ENCODE peak calls at places on chromosome 11, in eight cellular contexts. A is ascending aorta, Z is upper lobe of right lung, H is heart left ventricle, S is lung, D is astrocyte, B is fibroblast of lung, V is cardiac muscle cell. N is an unnamed sample.

GRCh38 chr11:114264381-114264780 is 31.8 kb upstream of the NNMT start:
- DNase-seq in S (no peak), A (no peak), Z (peak), D (no peak), H (no peak), V (no peak), B (no peak), N (no peak)

GRCh38 chr11:18704698-18705097 is 6.1 kb downstream of the TMEM86A start:
- DNase-seq in B (no peak), S (no peak), H (peak), A (no peak), V (peak), Z (no peak), D (no peak), N (no peak)

GRCh38 chr11:120929664-120930154 is 94.2 kb upstream of the TBCEL start:
- DNase-seq in A (no peak), S (no peak), Z (no peak), H (no peak), D (peak), V (peak), B (peak), N (peak)

GRCh38 chr11:35005156-35005780 is 88.8 kb downstream of the PDHX start:
- DNase-seq in V (no peak), D (no peak), B (no peak), H (no peak), Z (no peak), S (no peak), A (no peak), N (no peak)

GRCh38 chr11:31995525-31996123 is 95.2 kb upstream of the RCN1 start:
- DNase-seq in D (no peak), B (peak), Z (no peak), V (peak), H (no peak), A (no peak), S (no peak), N (peak)

GRCh38 chr11:12157241-12157661 is 46.9 kb downstream of the MICAL2 start:
- DNase-seq in V (peak), H (no peak), D (peak), A (no peak), S (no peak), Z (no peak), B (peak), N (peak)

GRCh38 chr11:95778699-95779098 is 10.9 kb downstream of the FAM76B start:
- DNase-seq in B (no peak), Z (no peak), H (no peak), V (no peak), A (no peak), D (no peak), S (no peak), N (no peak)

GRCh38 chr11:70543611-70544010 is 145.3 kb downstream of the CTTN start:
- DNase-seq in V (no peak), B (no peak), S (no peak), H (no peak), A (no peak), D (no peak), Z (no peak), N (no peak)

GRCh38 chr11:5625281-5625680 is 480 bp downstream of the TRIM34 start:
- DNase-seq in A (no peak), Z (no peak), D (no peak), V (peak), S (no peak), H (no peak), B (no peak), N (no peak)

GRCh38 chr11:35173011-35173511 is 34.1 kb downstream of the CD44 start:
- DNase-seq in H (no peak), A (no peak), D (no peak), B (peak), S (peak), V (peak), Z (peak), N (peak)

GRCh38 chr11:46390331-46391171 is 1.0 kb downstream of the CHRM4 start:
- DNase-seq in A (no peak), S (no peak), B (no peak), Z (no peak), D (no peak), H (no peak), V (no peak), N (no peak)

GRCh38 chr11:29005401-29005980 is 897.3 kb downstream of the METTL15 start:
- DNase-seq in D (no peak), V (no peak), S (no peak), B (no peak), Z (no peak), H (no peak), A (no peak), N (no peak)

GRCh38 chr11:120869097-120869496 is 154.8 kb upstream of the TBCEL start:
- DNase-seq in S (no peak), V (no peak), D (no peak), A (no peak), Z (no peak), H (no peak), B (no peak), N (no peak)

GRCh38 chr11:44872556-44872955 is 78.1 kb downstream of the TP53I11 start:
- DNase-seq in Z (no peak), B (no peak), A (no peak), D (no peak), V (no peak), H (no peak), S (no peak), N (no peak)

GRCh38 chr11:118200901-118201680 is 23.7 kb downstream of the JAML start:
- DNase-seq in Z (no peak), A (no peak), D (no peak), V (no peak), S (no peak), B (no peak), H (no peak), N (no peak)

GRCh38 chr11:57640068-57640800 is 9.5 kb downstream of the YPEL4 start:
- DNase-seq in H (no peak), S (no peak), Z (no peak), V (no peak), D (no peak), A (no peak), B (no peak), N (no peak)

GRCh38 chr11:57639321-57640067 is 10.2 kb downstream of the YPEL4 start:
- DNase-seq in D (peak), Z (no peak), A (no peak), H (no peak), B (peak), V (peak), S (no peak), N (peak)

GRCh38 chr11:57638811-57639320 is 10.8 kb downstream of the YPEL4 start:
- DNase-seq in A (no peak), V (no peak), Z (peak), H (no peak), D (no peak), S (no peak), B (no peak), N (no peak)

GRCh38 chr11:57641426-57641825 is 8.3 kb downstream of the YPEL4 start:
- DNase-seq in B (peak), H (no peak), V (peak), Z (no peak), D (no peak), S (no peak), A (no peak), N (peak)

DNA sequence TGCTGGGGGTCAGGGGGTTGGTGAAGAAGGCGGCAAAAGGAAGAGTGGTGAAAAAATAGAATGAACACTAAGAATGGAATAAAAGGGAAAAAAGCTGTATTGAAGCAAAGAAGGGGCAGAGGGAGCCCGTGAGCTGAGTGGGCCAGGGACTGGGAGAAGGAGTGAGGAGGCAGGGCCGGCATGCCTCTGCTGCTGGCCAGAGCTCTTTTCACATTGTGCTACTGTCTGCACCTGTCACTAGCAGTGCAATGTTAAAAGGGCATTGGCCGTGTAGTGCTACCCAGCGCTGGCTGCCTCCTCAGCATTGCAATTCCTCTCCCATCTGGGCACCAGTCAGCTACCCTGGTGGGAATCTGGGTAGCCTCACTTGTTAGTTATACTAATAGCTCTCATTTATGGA is 8.7 kb downstream of the YPEL4 start:
- DNase-seq in A (no peak), Z (no peak), V (peak), D (no peak), S (no peak), B (no peak), H (no peak), N (peak)
- TF ChIP-seq CTCF in A (no peak), Z (no peak), V (peak), D (peak), S (no peak), B (peak), H (no peak), N (peak)

GRCh38 chr11:90148900-90149299 is 14.4 kb downstream of the NAALAD2 start:
- DNase-seq in S (no peak), H (no peak), A (no peak), Z (no peak), B (no peak), V (no peak), D (no peak), N (peak)
- TF ChIP-seq CTCF in S (no peak), H (no peak), A (no peak), Z (no peak), B (peak), V (peak), D (no peak), N (peak)

DNA sequence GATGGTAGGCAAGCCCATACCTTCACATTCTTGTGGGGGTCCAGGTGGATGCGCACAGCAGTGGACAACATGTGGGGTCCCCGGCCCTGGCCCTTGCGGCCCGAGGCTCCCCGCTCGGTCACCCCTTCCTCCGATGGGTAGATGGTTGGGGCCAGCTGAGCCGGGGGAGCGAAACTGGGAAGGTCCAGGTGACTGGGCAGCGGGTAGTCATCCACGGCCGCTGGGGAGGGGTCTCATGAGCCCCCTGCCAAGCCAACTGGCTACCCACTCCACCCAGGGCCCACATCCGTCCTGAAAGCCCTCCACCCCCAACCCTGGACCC is 10.7 kb downstream of the ATG2A start:
- DNase-seq in A (no peak), D (no peak), Z (no peak), V (no peak), B (no peak), H (no peak), S (no peak), N (no peak)
- TF ChIP-seq CTCF in A (no peak), D (no peak), Z (no peak), V (no peak), B (no peak), H (no peak), S (no peak), N (no peak)

DNA sequence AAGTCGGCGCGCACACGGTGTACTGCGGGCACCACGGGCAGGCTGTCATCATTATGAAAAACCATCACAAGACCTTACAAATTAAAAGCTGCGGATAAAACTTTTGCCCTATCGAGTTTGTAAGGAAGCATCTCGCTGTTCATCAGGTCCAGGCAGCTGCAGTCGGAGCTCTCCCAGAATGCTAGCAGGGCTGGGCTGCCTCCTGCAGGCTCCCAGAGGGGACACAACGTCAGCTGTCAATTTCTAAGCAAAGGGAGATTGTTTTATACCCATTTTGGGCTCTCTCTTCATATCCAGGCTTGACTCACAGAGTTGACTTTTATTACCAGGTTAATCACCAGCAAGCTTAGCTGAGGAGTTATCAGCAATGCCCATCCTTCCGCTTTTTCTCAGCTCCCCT is 375.1 kb downstream of the OPCML start:
- DNase-seq in Z (no peak), V (peak), H (no peak), B (no peak), S (no peak), A (no peak), D (no peak), N (no peak)
- TF ChIP-seq CTCF in Z (no peak), V (no peak), H (no peak), B (no peak), S (no peak), A (no peak), D (no peak), N (no peak)

DNA sequence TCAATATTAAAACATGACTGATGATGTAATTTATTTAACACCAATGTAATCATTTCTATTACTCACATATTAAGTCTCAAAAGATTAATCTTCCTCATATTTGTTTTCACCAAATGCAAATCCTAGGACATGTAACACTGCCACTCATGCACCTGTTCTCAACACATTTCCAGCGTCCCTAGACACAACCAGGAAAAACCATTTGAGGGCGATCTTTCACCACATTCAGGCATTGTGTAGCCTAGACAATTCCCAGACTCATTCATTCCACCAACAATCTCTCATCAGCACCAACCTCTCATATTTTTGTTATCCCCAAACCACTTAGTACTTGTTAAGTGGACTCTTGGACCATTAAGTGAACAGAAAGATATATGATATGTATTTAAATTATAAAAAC is 66.1 kb downstream of the SLC36A4 start:
- DNase-seq in H (no peak), B (no peak), V (peak), Z (no peak), S (no peak), D (no peak), A (no peak), N (no peak)
- TF ChIP-seq CTCF in H (no peak), B (no peak), V (no peak), Z (no peak), S (no peak), D (no peak), A (no peak), N (no peak)

GRCh38 chr11:117080370-117080769 is 17.9 kb downstream of the SIK3 start:
- DNase-seq in Z (no peak), D (no peak), B (no peak), H (no peak), A (no peak), S (no peak), V (no peak), N (no peak)

GRCh38 chr11:117076941-117077659 is 21.1 kb downstream of the SIK3 start:
- DNase-seq in H (no peak), Z (no peak), A (no peak), S (no peak), B (peak), V (no peak), D (no peak), N (no peak)

GRCh38 chr11:117083011-117083940 is 15.0 kb downstream of the SIK3 start:
- DNase-seq in B (no peak), D (no peak), Z (no peak), S (no peak), A (no peak), H (no peak), V (peak), N (peak)

GRCh38 chr11:117084992-117085391 is 13.2 kb downstream of the SIK3 start:
- DNase-seq in Z (no peak), B (no peak), V (peak), S (no peak), D (no peak), H (no peak), A (no peak), N (no peak)

GRCh38 chr11:117081908-117082307 is 16.3 kb downstream of the SIK3 start:
- DNase-seq in H (no peak), S (no peak), Z (no peak), B (no peak), A (no peak), V (no peak), D (no peak), N (no peak)
- TF ChIP-seq CTCF in H (no peak), S (no peak), Z (no peak), B (no peak), A (no peak), V (no peak), D (peak), N (no peak)

DNA sequence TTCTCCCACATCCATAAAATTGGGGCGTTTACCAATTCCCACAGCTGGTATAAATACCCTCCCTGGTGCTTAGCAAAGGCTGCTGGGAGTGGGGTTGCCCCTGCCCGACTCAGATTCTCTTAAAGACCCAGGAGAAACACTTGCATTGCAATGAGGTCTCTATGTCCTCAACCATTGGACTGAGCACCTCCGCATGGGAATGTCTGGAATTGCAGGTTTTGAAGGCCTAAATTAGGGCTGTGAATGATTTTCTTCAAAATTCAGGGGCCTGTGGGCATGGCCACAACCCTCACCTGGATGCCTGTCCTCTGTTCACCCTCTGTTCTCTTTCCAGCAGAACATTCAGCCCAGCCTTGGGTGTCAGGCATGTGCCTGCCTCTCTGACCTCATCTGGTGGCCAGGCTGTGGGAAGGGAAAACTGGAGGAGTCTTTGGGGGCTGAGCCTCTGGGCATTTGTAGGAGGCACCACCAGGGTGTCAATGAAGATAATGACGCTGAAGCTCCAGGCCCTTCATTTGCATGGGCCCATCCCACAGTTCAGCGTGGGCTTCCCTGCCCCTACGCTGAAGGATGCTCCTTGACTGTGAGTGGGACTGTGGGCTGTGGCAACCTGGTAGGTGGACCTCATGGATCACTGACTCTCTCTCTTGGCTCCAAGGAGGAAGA is 52.7 kb upstream of the MYEOV start:
- DNase-seq in Z (no peak), S (no peak), D (no peak), A (no peak), H (peak), V (no peak), B (no peak), N (no peak)
- TF ChIP-seq CTCF in Z (no peak), S (no peak), D (no peak), A (no peak), H (no peak), V (no peak), B (no peak), N (no peak)

N was measured in fibroblast of pulmonary artery.